ENCODE peak calls at places on chromosomes 7 and 10, in five cellular contexts. One of them, this sample, is unnamed. For H3K9me3 and H3K4me1, the result is how much of the 10 kb centered on the place peaks cover.

GRCh38 chr7:135959655-135960363 is 17.4 kb downstream of the MTPN start:
- DNase-seq in neuronal stem cell: no peak
- DNase-seq in CD8-positive, alpha-beta memory T cell: no peak
- DNase-seq in ovary: no peak
- DNase-seq in stomach: no peak
- DNase-seq in this sample: no peak

GRCh38 chr7:23020742-23021401 is 6.9 kb upstream of the HYCC1 start:
- DNase-seq in neuronal stem cell: no peak
- DNase-seq in CD8-positive, alpha-beta memory T cell: no peak
- DNase-seq in ovary: no peak
- DNase-seq in stomach: no peak
- DNase-seq in this sample: no peak

GRCh38 chr10:127485153-127485857 is 63.8 kb upstream of the NPS start:
- DNase-seq in neuronal stem cell: no peak
- DNase-seq in CD8-positive, alpha-beta memory T cell: no peak
- DNase-seq in ovary: no peak
- DNase-seq in stomach: no peak
- DNase-seq in this sample: peak

GRCh38 chr10:103021150-103021896 is 103.2 kb downstream of the CNNM2 start:
- DNase-seq in neuronal stem cell: peak
- DNase-seq in CD8-positive, alpha-beta memory T cell: no peak
- DNase-seq in ovary: no peak
- DNase-seq in stomach: no peak
- DNase-seq in this sample: no peak

GRCh38 chr7:140596751-140597424 is 43.7 kb downstream of the DENND2A start:
- DNase-seq in neuronal stem cell: no peak
- DNase-seq in CD8-positive, alpha-beta memory T cell: no peak
- DNase-seq in ovary: peak
- DNase-seq in stomach: no peak
- DNase-seq in this sample: no peak

GRCh38 chr7:92586403-92586802 is 3.8 kb downstream of the FAM133B start:
- DNase-seq in neuronal stem cell: no peak
- DNase-seq in CD8-positive, alpha-beta memory T cell: no peak
- DNase-seq in ovary: no peak
- DNase-seq in stomach: no peak
- DNase-seq in this sample: no peak

GRCh38 chr7:137146552-137146961 is 197.0 kb downstream of the PTN start:
- DNase-seq in neuronal stem cell: no peak
- DNase-seq in CD8-positive, alpha-beta memory T cell: no peak
- DNase-seq in ovary: no peak
- DNase-seq in stomach: no peak
- DNase-seq in this sample: no peak

GRCh38 chr7:32507416-32507815 is 12.1 kb downstream of the AVL9 start:
- DNase-seq in neuronal stem cell: no peak
- DNase-seq in CD8-positive, alpha-beta memory T cell: no peak
- DNase-seq in ovary: no peak
- DNase-seq in stomach: no peak
- DNase-seq in this sample: no peak

GRCh38 chr10:127916826-127917225 is 9.9 kb downstream of the PTPRE start:
- DNase-seq in neuronal stem cell: no peak
- DNase-seq in CD8-positive, alpha-beta memory T cell: no peak
- DNase-seq in ovary: no peak
- DNase-seq in stomach: no peak
- DNase-seq in this sample: no peak

GRCh38 chr10:100979821-100980272 is 7.5 kb downstream of the MRPL43 start:
- DNase-seq in neuronal stem cell: no peak
- DNase-seq in CD8-positive, alpha-beta memory T cell: no peak
- DNase-seq in ovary: peak
- DNase-seq in stomach: peak
- DNase-seq in this sample: no peak

GRCh38 chr10:103757531-103758293 is 97.7 kb downstream of the SH3PXD2A start:
- DNase-seq in neuronal stem cell: no peak
- DNase-seq in CD8-positive, alpha-beta memory T cell: peak
- DNase-seq in ovary: no peak
- DNase-seq in stomach: no peak
- DNase-seq in this sample: peak

DNA sequence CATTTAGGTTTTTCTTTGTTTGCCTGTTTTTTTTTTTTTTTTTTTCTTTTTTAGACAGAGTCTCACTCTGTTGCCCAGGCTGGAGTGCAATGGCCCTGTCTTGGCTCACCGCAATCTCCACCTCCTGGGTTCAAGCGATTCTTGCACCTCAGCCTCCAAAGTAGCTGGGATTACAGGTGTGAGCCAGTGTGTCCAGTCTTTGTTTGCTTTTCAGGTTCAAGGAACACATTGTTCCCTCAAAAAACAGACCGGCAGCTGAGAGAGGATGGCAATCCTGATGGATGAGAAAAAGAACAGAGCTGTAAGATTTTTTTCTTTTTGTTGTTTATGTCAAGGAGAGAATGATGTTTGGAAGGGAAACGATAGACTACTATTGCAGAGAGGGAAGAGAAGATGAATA is 23.3 kb upstream of the RHOBTB1 start:
- DNase-seq in neuronal stem cell: no peak
- DNase-seq in CD8-positive, alpha-beta memory T cell: no peak
- DNase-seq in ovary: no peak
- DNase-seq in stomach: no peak
- DNase-seq in this sample: no peak
- H3K9me3 ChIP-seq in neuronal stem cell: under half
- H3K9me3 ChIP-seq in CD8-positive, alpha-beta memory T cell: under half
- H3K9me3 ChIP-seq in ovary: under half
- H3K9me3 ChIP-seq in stomach: under half
- H3K9me3 ChIP-seq in this sample: under half

GRCh38 chr7:55109384-55110167 is 90.8 kb downstream of the EGFR start:
- DNase-seq in neuronal stem cell: no peak
- DNase-seq in CD8-positive, alpha-beta memory T cell: no peak
- DNase-seq in ovary: peak
- DNase-seq in stomach: peak
- DNase-seq in this sample: no peak

GRCh38 chr7:55105952-55106351 is 87.1 kb downstream of the EGFR start:
- DNase-seq in neuronal stem cell: no peak
- DNase-seq in CD8-positive, alpha-beta memory T cell: no peak
- DNase-seq in ovary: no peak
- DNase-seq in stomach: no peak
- DNase-seq in this sample: no peak

GRCh38 chr7:55108818-55109217 is 90.0 kb downstream of the EGFR start:
- DNase-seq in neuronal stem cell: no peak
- DNase-seq in CD8-positive, alpha-beta memory T cell: no peak
- DNase-seq in ovary: no peak
- DNase-seq in stomach: no peak
- DNase-seq in this sample: no peak

GRCh38 chr7:55108401-55108800 is 89.6 kb downstream of the EGFR start:
- DNase-seq in neuronal stem cell: no peak
- DNase-seq in CD8-positive, alpha-beta memory T cell: no peak
- DNase-seq in ovary: no peak
- DNase-seq in stomach: no peak
- DNase-seq in this sample: no peak

GRCh38 chr7:55107946-55108345 is 89.1 kb downstream of the EGFR start:
- DNase-seq in neuronal stem cell: no peak
- DNase-seq in CD8-positive, alpha-beta memory T cell: no peak
- DNase-seq in ovary: no peak
- DNase-seq in stomach: no peak
- DNase-seq in this sample: no peak
- H3K4me1 ChIP-seq in neuronal stem cell: under half
- H3K4me1 ChIP-seq in CD8-positive, alpha-beta memory T cell: under half
- H3K4me1 ChIP-seq in ovary: under half
- H3K4me1 ChIP-seq in stomach: under half
- H3K4me1 ChIP-seq in this sample: under half

GRCh38 chr7:109460296-109460695 is 890.6 kb downstream of the DNAJB9 start:
- DNase-seq in neuronal stem cell: no peak
- DNase-seq in CD8-positive, alpha-beta memory T cell: no peak
- DNase-seq in ovary: no peak
- DNase-seq in stomach: no peak
- DNase-seq in this sample: no peak

DNA sequence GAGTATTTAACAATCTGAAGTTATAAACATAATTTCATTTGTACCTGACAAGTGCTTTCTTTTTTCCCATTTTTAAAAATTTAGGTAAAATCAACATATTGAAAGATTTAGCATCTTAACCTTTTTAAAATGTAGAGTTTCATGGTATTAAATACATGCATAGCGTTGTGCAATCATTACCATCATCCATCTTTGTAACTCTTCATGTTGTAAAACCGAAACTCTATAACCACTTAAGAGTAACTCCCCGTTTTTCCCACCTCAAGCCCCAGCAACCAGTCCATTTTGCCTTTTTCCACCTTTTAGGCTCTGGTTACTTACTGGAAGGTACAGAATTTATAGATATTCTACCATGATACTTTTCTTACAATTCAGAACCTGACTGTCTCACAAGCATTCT is 892.5 kb downstream of the DNAJB9 start:
- DNase-seq in neuronal stem cell: no peak
- DNase-seq in CD8-positive, alpha-beta memory T cell: no peak
- DNase-seq in ovary: no peak
- DNase-seq in stomach: no peak
- DNase-seq in this sample: no peak
- H3K4me3 ChIP-seq in neuronal stem cell: no peak
- H3K4me3 ChIP-seq in CD8-positive, alpha-beta memory T cell: no peak
- H3K4me3 ChIP-seq in ovary: no peak
- H3K4me3 ChIP-seq in stomach: no peak
- H3K4me3 ChIP-seq in this sample: no peak

DNA sequence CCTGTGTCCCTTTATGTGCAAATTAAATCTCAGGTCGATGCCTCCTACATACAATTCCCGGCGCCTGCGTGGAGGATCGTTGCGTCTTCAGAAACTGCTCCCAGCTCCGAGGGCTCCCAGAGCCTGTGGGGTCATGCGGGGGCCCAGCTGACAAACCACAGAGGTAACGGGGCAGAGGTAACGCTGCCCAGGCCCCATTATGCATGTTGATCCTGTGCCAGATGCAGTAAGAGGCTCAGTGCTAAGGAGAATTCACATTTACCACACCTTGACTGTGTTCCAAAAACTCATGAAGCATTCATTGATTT is 332.4 kb downstream of the ADARB2 start:
- DNase-seq in neuronal stem cell: no peak
- DNase-seq in CD8-positive, alpha-beta memory T cell: no peak
- DNase-seq in ovary: no peak
- DNase-seq in stomach: peak
- DNase-seq in this sample: no peak
- H3K9me3 ChIP-seq in neuronal stem cell: under half
- H3K9me3 ChIP-seq in CD8-positive, alpha-beta memory T cell: under half
- H3K9me3 ChIP-seq in ovary: under half
- H3K9me3 ChIP-seq in stomach: under half
- H3K9me3 ChIP-seq in this sample: under half

GRCh38 chr10:6128087-6128486 is 39.3 kb downstream of the RBM17 start:
- DNase-seq in neuronal stem cell: no peak
- DNase-seq in CD8-positive, alpha-beta memory T cell: no peak
- DNase-seq in ovary: no peak
- DNase-seq in stomach: no peak
- DNase-seq in this sample: no peak
- H3K4me1 ChIP-seq in neuronal stem cell: under half
- H3K4me1 ChIP-seq in CD8-positive, alpha-beta memory T cell: under half
- H3K4me1 ChIP-seq in ovary: under half
- H3K4me1 ChIP-seq in stomach: under half
- H3K4me1 ChIP-seq in this sample: under half

DNA sequence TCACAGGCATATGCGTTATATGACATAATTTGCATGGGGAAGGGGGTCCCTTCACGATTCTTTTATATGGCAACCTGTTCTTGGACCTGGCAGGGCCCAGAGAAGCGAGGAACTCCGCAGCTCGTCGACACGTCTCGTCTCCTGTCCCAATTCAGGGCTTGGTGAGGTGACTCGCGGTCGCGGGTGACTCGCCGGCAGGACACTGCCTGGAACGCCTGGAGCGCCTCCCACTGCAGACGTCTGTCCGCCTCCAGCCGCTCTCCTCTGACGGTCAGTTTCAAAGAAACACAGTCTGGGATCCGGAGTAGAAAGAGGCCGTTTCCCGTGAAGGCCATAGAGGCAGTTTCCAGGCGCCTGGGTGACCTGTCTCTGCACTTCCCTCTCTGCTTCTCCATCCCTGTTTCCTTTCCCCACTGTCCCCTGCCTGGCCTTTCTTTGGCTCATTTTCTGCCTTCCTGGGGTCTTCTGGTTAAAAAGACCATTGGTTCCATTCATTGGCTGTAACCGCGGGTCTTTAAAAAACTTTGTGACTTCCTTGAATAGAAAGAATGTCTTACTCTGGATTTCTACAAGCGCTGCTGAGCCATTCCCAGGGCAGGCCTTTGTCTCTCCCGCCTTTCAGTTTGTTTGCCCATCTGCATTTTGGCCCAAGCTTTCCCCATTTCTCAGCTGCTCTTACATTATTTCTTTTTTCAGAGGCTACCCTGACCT is 1.2 kb downstream of the UPP1 start:
- DNase-seq in neuronal stem cell: peak
- DNase-seq in CD8-positive, alpha-beta memory T cell: no peak
- DNase-seq in ovary: no peak
- DNase-seq in stomach: no peak
- DNase-seq in this sample: peak
- H3K4me3 ChIP-seq in neuronal stem cell: peak
- H3K4me3 ChIP-seq in CD8-positive, alpha-beta memory T cell: peak
- H3K4me3 ChIP-seq in ovary: peak
- H3K4me3 ChIP-seq in stomach: peak
- H3K4me3 ChIP-seq in this sample: no peak

DNA sequence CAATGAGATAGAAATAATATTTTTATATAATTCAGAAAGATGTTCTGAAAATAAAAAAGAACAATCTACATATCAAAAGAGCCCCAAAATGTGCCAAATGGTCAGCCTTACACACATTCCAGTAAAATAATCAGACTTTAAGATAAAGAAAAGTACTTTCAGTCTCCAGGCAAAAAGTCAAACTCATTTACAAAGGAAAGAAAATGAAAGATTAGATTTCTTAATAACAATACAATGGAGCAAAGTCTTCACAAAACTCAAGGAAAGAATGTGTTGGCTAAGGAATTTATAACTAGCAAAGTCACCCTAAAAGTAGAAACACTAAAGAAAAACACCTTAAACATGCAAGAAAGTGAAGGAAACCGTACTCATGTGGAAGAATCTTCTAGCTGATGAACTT is 16.6 kb downstream of the RTKN2 start:
- DNase-seq in neuronal stem cell: no peak
- DNase-seq in CD8-positive, alpha-beta memory T cell: no peak
- DNase-seq in ovary: no peak
- DNase-seq in stomach: no peak
- DNase-seq in this sample: no peak
- H3K9me3 ChIP-seq in neuronal stem cell: under half
- H3K9me3 ChIP-seq in CD8-positive, alpha-beta memory T cell: under half
- H3K9me3 ChIP-seq in ovary: under half
- H3K9me3 ChIP-seq in stomach: under half
- H3K9me3 ChIP-seq in this sample: under half